ENCODE peak calls at places on chromosomes 11 and 22, in four cellular contexts. Q, M, I and D are unnamed samples.
A peak's percentile ranks its signal among the peaks of the same experiment; 100 is the strongest.

GRCh38 chr11:34238533-34238932 is 119.3 kb downstream of the ABTB2 start:
- DNase-seq in Q (no peak), I (no peak), M (no peak), D (no peak)

GRCh38 chr11:36265793-36266628 is 23.2 kb downstream of the COMMD9 start:
- DNase-seq in I (peak; percentile 46), Q (peak; percentile 40), M (peak; percentile 26), D (peak; percentile 77)

GRCh38 chr11:1703146-1703545 is 6.2 kb downstream of the KRTAP5-6 start:
- DNase-seq in Q (no peak), M (no peak), I (no peak), D (no peak)

GRCh38 chr22:46274381-46274780 is 6.6 kb downstream of the TTC38 start:
- DNase-seq in Q (no peak), I (no peak), M (no peak), D (no peak)

GRCh38 chr22:50190182-50190951 is 4.7 kb downstream of the TRABD start:
- DNase-seq in M (peak; percentile 68), I (peak; percentile 91), Q (peak; percentile 46), D (peak; percentile 93)

GRCh38 chr22:19849800-19850481 is 4.7 kb downstream of the GNB1L start:
- DNase-seq in Q (no peak), I (no peak), M (peak; percentile 90), D (no peak)

GRCh38 chr11:76443254-76443935 is 1.4 kb upstream of the EMSY start:
- DNase-seq in M (no peak), Q (peak; percentile 21), I (no peak), D (peak; percentile 58)

GRCh38 chr11:69915151-69915500 is 95.9 kb upstream of the FGF3 start:
- DNase-seq in Q (no peak), M (no peak), I (peak; percentile 0), D (no peak)

GRCh38 chr11:46675288-46675851 is 25.0 kb downstream of the ARHGAP1 start:
- DNase-seq in M (peak; percentile 55), Q (no peak), I (peak; percentile 68), D (no peak)

GRCh38 chr22:17443413-17444203 is 74.3 kb downstream of the CECR2 start:
- DNase-seq in I (no peak), M (no peak), Q (no peak), D (no peak)

GRCh38 chr11:72599325-72600117 is 74.7 kb downstream of the PDE2A start:
- DNase-seq in M (no peak), Q (no peak), I (no peak), D (no peak)

GRCh38 chr22:19289475-19290161 is 1.9 kb downstream of the CLTCL1 start:
- DNase-seq in I (no peak), M (no peak), Q (no peak), D (no peak)

GRCh38 chr11:46414466-46414796 is 22.9 kb upstream of the CHRM4 start:
- DNase-seq in Q (no peak), M (no peak), I (no peak), D (peak; percentile 42)

GRCh38 chr11:9773524-9773923 is 109.6 kb downstream of the SWAP70 start:
- DNase-seq in Q (no peak), M (no peak), I (no peak), D (no peak)

GRCh38 chr22:24810043-24810749 is 4.2 kb downstream of the SGSM1 start:
- DNase-seq in I (no peak), Q (peak; percentile 55), M (peak; percentile 62), D (no peak)

GRCh38 chr11:45675646-45676045 is 10.2 kb upstream of the CHST1 start:
- DNase-seq in I (no peak), M (no peak), Q (no peak), D (no peak)

GRCh38 chr22:22565991-22566390 is 6.9 kb upstream of the PRAME start:
- DNase-seq in I (no peak), M (no peak), Q (no peak), D (no peak)

GRCh38 chr22:40534379-40535188 is 101.9 kb downstream of the MRTFA start:
- DNase-seq in M (no peak), I (no peak), Q (peak; percentile 39), D (peak; percentile 36)

GRCh38 chr22:29146101-29146560 is 59.6 kb upstream of the EMID1 start:
- DNase-seq in M (no peak), Q (no peak), I (no peak), D (no peak)

GRCh38 chr11:61776561-61777075 is 15.8 kb downstream of the TMEM258 start:
- DNase-seq in Q (peak; percentile 50), M (no peak), I (peak; percentile 66), D (peak; percentile 76)

GRCh38 chr11:78048561-78048960 is 15.1 kb upstream of the THRSP start:
- DNase-seq in I (no peak), Q (no peak), M (no peak), D (no peak)

GRCh38 chr11:12963789-12964536 is 45.2 kb upstream of the RASSF10 start:
- DNase-seq in Q (peak; percentile 58), I (peak; percentile 72), M (peak; percentile 61), D (peak; percentile 44)

GRCh38 chr11:2377511-2378443 is 667 bp downstream of the CD81 start:
- DNase-seq in Q (peak; percentile 58), M (peak; percentile 73), I (peak; percentile 72), D (peak; percentile 56)

GRCh38 chr22:35071784-35072183 is 5.8 kb downstream of the ISX start:
- DNase-seq in M (no peak), Q (no peak), I (no peak), D (no peak)

GRCh38 chr11:112610996-112611795 is 350.0 kb upstream of the NCAM1 start:
- DNase-seq in M (no peak), Q (peak; percentile 63), I (no peak), D (no peak)

GRCh38 chr11:21888814-21889213 is 304.1 kb upstream of the ANO5 start:
- DNase-seq in M (no peak), I (no peak), Q (no peak), D (no peak)

GRCh38 chr11:26623076-26623666 is 51.1 kb upstream of the MUC15 start:
- DNase-seq in Q (no peak), I (no peak), M (no peak), D (no peak)

GRCh38 chr11:62337682-62338181 is 484 bp downstream of the ASRGL1 start:
- DNase-seq in I (peak; percentile 35), Q (peak; percentile 45), M (peak; percentile 28), D (peak; percentile 38)

GRCh38 chr22:20981787-20982562 is at the start of gene LZTR1:
- DNase-seq in M (peak; percentile 86), Q (peak; percentile 91), I (peak; percentile 86), D (peak; percentile 92)

GRCh38 chr22:43887391-43887790 is 4.4 kb downstream of the PNPLA5 start:
- DNase-seq in I (no peak), M (no peak), Q (no peak), D (no peak)

GRCh38 chr11:1938343-1939005 is 8.7 kb upstream of the MRPL23 start:
- DNase-seq in I (no peak), M (no peak), Q (no peak), D (no peak)

GRCh38 chr11:46363455-46363920 is 16.2 kb downstream of the DGKZ start:
- DNase-seq in I (no peak), M (no peak), Q (peak; percentile 55), D (no peak)

GRCh38 chr22:19641254-19641982 is 72.9 kb upstream of the SEPTIN5 start:
- DNase-seq in Q (peak; percentile 26), M (no peak), I (no peak), D (peak; percentile 33)

GRCh38 chr11:108135845-108136599 is 14.7 kb downstream of the ACAT1 start:
- DNase-seq in M (no peak), I (no peak), Q (no peak), D (peak; percentile 40)
- TF ChIP-seq POLR2A in M (no peak), I (no peak), Q (no peak), D (no peak)

DNA sequence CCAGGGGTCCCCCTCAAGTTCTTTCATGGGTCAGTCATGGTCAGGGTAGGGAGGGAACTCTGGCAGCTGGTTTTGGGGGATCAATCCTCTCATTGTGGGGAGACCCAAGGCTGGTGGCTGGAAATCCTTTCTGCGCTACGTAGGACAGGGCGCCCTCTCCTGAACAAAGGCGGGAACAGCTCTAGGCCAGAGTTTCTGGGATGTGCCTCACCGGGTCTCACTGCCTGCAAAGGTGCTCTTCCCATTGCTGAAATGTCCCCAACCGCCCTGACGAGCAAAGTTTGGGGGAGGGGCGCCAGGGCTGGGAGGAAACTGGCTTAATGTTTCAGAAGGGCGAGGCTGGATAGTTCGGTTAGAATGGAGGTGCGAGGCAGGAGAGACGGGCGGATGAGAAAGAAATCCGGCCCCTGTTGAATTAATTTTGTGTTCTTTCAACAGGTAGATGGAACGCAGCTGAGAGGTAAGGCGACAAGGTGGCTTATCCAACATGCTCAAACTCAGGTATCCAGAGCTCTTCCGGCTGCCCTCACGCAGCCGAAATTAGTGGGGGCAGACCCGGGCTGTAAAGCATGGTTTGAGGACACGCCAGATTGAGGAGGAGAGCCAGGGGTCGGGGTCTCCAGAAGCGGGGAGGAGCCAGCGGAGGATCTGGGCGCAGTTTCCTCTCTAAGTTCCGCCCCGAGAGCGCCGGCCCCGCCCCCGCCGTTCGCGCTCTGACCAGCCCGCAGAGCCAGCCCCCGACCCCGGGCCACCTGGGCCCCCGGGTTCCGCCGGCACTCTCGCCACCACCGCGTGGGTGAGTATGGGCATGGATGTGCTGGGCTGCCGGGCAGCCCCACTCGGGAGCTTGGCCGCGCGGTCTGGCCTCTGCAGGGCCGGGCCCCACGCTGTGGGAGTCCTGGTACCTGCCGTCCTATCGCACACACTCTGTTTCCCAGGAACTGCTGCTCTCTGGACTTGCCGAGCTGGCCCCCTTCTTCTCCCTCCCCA is at the start of gene PGAP2:
- DNase-seq in M (peak; percentile 61), I (peak; percentile 77), Q (peak; percentile 57), D (peak; percentile 73)
- TF ChIP-seq POLR2A in M (peak; percentile 19), I (peak; percentile 11), Q (no peak), D (no peak)

GRCh38 chr22:37229805-37230672 is 14.0 kb downstream of the RAC2 start:
- DNase-seq in M (no peak), Q (no peak), I (peak; percentile 80), D (peak; percentile 79)
- TF ChIP-seq POLR2A in M (no peak), Q (no peak), I (no peak), D (no peak)

DNA sequence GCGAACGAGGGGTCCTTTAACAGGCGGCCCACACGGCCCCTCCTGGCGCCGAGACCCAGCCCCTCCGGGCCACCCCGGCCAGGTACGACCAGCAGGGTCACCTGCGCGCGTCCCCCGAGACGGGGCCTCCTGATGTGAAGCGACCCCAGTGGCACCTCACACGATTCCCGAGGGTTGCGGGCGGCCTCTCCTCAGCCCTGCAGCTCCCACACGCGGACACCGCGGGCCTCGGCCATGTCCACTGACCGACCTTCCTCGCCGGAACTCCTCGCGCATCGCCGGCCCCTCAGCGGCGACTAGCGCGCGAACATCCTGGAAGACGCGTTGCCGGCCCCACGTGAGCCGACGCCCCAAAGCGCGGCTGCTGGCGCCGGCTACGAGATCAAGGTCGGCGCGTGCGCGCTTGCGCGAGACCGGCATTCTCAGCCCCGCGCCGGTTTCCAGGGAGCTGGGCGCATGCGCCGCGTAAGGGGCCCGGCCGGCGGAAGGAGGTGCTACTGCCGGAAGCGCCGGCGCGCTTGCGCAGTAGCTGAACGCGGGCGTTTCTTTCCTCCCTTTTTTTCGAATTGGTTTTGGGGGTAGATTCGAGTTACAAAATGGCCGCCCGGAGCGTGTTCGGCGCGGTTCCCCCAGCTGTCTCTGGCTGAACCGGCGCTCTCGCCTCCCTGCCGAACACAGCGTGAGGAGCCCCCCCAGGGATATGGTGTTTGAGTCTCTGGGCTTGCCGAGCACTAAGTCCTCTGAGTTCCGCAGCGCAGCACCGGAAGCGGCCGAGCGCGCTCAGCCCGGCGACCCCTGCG is at the start of gene NUP50:
- DNase-seq in I (peak; percentile 97), Q (peak; percentile 98), M (peak; percentile 93), D (peak; percentile 98)
- TF ChIP-seq POLR2A in I (peak; percentile 86), Q (peak; percentile 88), M (peak; percentile 88), D (peak; percentile 77)

GRCh38 chr22:45235101-45235777 is 5.5 kb downstream of the KIAA0930 start:
- DNase-seq in I (peak; percentile 74), Q (no peak), M (no peak), D (no peak)
- TF ChIP-seq POLR2A in I (no peak), Q (no peak), M (no peak), D (no peak)

GRCh38 chr11:119014209-119014924 is 3.8 kb downstream of the RPS25 start:
- DNase-seq in M (no peak), I (no peak), Q (no peak), D (no peak)
- TF ChIP-seq POLR2A in M (no peak), I (no peak), Q (peak; percentile 43), D (peak; percentile 41)